ENCODE peak calls at places on chromosomes 6 and 20, in eight cellular contexts. One of them, this sample, is unnamed. For H3K4me1, the result is how much of the 10 kb centered on the place peaks cover.

GRCh38 chr6:89792881-89793280 is 26.7 kb downstream of the MDN1 start:
- DNase-seq in HCT116: peak
- DNase-seq in esophagus squamous epithelium: no peak
- DNase-seq in A549: peak
- DNase-seq in tibial nerve: no peak
- DNase-seq in H1: no peak
- DNase-seq in heart left ventricle: no peak
- DNase-seq in body of pancreas: no peak
- DNase-seq in this sample: peak

GRCh38 chr20:63744574-63745423 is 5.2 kb downstream of the SLC2A4RG start:
- DNase-seq in A549: no peak
- DNase-seq in H1: no peak
- DNase-seq in HCT116: no peak
- DNase-seq in heart left ventricle: peak
- DNase-seq in esophagus squamous epithelium: no peak
- DNase-seq in body of pancreas: no peak
- DNase-seq in tibial nerve: no peak
- DNase-seq in this sample: no peak

GRCh38 chr20:50590348-50590664 is 80.1 kb downstream of the PTPN1 start:
- DNase-seq in heart left ventricle: no peak
- DNase-seq in A549: no peak
- DNase-seq in tibial nerve: no peak
- DNase-seq in HCT116: no peak
- DNase-seq in H1: no peak
- DNase-seq in esophagus squamous epithelium: no peak
- DNase-seq in body of pancreas: no peak
- DNase-seq in this sample: no peak

GRCh38 chr6:45377041-45377554 is 636 bp downstream of the SUPT3H start:
- DNase-seq in tibial nerve: peak
- DNase-seq in HCT116: no peak
- DNase-seq in A549: no peak
- DNase-seq in body of pancreas: peak
- DNase-seq in H1: no peak
- DNase-seq in esophagus squamous epithelium: peak
- DNase-seq in heart left ventricle: no peak
- DNase-seq in this sample: no peak

GRCh38 chr6:113813207-113813606 is 43.9 kb upstream of the MARCKS start:
- DNase-seq in A549: no peak
- DNase-seq in H1: no peak
- DNase-seq in HCT116: no peak
- DNase-seq in tibial nerve: no peak
- DNase-seq in body of pancreas: no peak
- DNase-seq in heart left ventricle: no peak
- DNase-seq in esophagus squamous epithelium: no peak
- DNase-seq in this sample: no peak

GRCh38 chr6:56346958-56347357 is 99.6 kb upstream of the COL21A1 start:
- DNase-seq in H1: no peak
- DNase-seq in body of pancreas: no peak
- DNase-seq in tibial nerve: no peak
- DNase-seq in esophagus squamous epithelium: no peak
- DNase-seq in A549: no peak
- DNase-seq in HCT116: no peak
- DNase-seq in heart left ventricle: no peak
- DNase-seq in this sample: no peak

GRCh38 chr6:16168858-16169257 is 40.0 kb downstream of the MYLIP start:
- DNase-seq in body of pancreas: no peak
- DNase-seq in HCT116: peak
- DNase-seq in H1: no peak
- DNase-seq in tibial nerve: no peak
- DNase-seq in heart left ventricle: no peak
- DNase-seq in esophagus squamous epithelium: no peak
- DNase-seq in A549: no peak
- DNase-seq in this sample: no peak

GRCh38 chr6:20978176-20978614 is 443.9 kb downstream of the CDKAL1 start:
- DNase-seq in A549: no peak
- DNase-seq in esophagus squamous epithelium: no peak
- DNase-seq in body of pancreas: no peak
- DNase-seq in tibial nerve: no peak
- DNase-seq in heart left ventricle: no peak
- DNase-seq in HCT116: no peak
- DNase-seq in H1: no peak
- DNase-seq in this sample: no peak

GRCh38 chr6:75230484-75231325 is 12.9 kb downstream of the COX7A2 start:
- DNase-seq in H1: no peak
- DNase-seq in body of pancreas: peak
- DNase-seq in esophagus squamous epithelium: no peak
- DNase-seq in heart left ventricle: no peak
- DNase-seq in A549: peak
- DNase-seq in tibial nerve: no peak
- DNase-seq in HCT116: peak
- DNase-seq in this sample: no peak

DNA sequence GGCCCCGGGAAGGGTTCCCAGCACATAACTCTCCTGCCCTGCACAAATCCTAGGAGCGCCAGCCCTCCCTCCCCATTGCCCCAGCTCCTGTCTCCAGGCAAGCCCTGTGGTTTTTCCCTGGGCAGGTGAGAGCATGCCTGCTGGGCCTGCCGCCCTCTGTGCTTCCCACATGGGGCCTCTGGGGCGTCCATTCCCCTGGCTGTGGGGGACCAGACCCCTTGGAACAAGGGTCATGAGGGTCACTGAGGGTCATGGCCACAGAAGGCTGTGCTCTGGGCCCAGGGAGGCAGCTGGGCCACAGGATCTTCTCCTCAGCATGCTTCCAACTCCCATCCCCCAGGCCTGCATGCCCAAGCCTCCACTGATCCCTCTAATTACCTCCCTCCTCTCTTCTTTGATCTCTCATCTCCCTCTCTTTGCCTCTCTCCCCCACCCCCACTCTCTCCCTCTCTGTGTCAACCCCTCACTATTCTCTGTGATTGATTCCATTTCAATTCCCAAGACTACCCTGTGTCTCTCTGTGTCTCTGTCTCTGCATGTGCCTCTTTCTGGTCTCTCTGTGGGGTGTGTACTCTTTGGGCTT is 6.1 kb downstream of the MDFI start:
- DNase-seq in body of pancreas: no peak
- DNase-seq in HCT116: no peak
- DNase-seq in tibial nerve: no peak
- DNase-seq in heart left ventricle: no peak
- DNase-seq in A549: no peak
- DNase-seq in esophagus squamous epithelium: no peak
- DNase-seq in H1: peak
- DNase-seq in this sample: no peak
- H3K4me1 ChIP-seq in body of pancreas: under half
- H3K4me1 ChIP-seq in HCT116: under half
- H3K4me1 ChIP-seq in tibial nerve: under half
- H3K4me1 ChIP-seq in heart left ventricle: under half
- H3K4me1 ChIP-seq in A549: under half
- H3K4me1 ChIP-seq in esophagus squamous epithelium: under half
- H3K4me1 ChIP-seq in H1: under half
- H3K4me1 ChIP-seq in this sample: under half

GRCh38 chr6:11185204-11185842 is 47.1 kb downstream of the NEDD9 start:
- DNase-seq in HCT116: no peak
- DNase-seq in A549: no peak
- DNase-seq in tibial nerve: no peak
- DNase-seq in H1: no peak
- DNase-seq in heart left ventricle: no peak
- DNase-seq in body of pancreas: no peak
- DNase-seq in esophagus squamous epithelium: no peak
- DNase-seq in this sample: no peak
- H3K4me3 ChIP-seq in HCT116: no peak
- H3K4me3 ChIP-seq in A549: no peak
- H3K4me3 ChIP-seq in tibial nerve: no peak
- H3K4me3 ChIP-seq in H1: no peak
- H3K4me3 ChIP-seq in heart left ventricle: no peak
- H3K4me3 ChIP-seq in body of pancreas: no peak
- H3K4me3 ChIP-seq in esophagus squamous epithelium: no peak
- H3K4me3 ChIP-seq in this sample: peak

GRCh38 chr6:130320908-130321307 is 44.9 kb upstream of the TMEM200A start:
- DNase-seq in heart left ventricle: no peak
- DNase-seq in body of pancreas: no peak
- DNase-seq in esophagus squamous epithelium: no peak
- DNase-seq in A549: no peak
- DNase-seq in H1: no peak
- DNase-seq in tibial nerve: no peak
- DNase-seq in HCT116: no peak
- DNase-seq in this sample: no peak

GRCh38 chr6:130326496-130326895 is 39.3 kb upstream of the TMEM200A start:
- DNase-seq in heart left ventricle: no peak
- DNase-seq in body of pancreas: no peak
- DNase-seq in tibial nerve: no peak
- DNase-seq in A549: no peak
- DNase-seq in esophagus squamous epithelium: no peak
- DNase-seq in HCT116: no peak
- DNase-seq in H1: no peak
- DNase-seq in this sample: no peak

GRCh38 chr6:130322673-130323268 is 43.0 kb upstream of the TMEM200A start:
- DNase-seq in esophagus squamous epithelium: no peak
- DNase-seq in tibial nerve: no peak
- DNase-seq in HCT116: peak
- DNase-seq in H1: no peak
- DNase-seq in heart left ventricle: no peak
- DNase-seq in A549: no peak
- DNase-seq in body of pancreas: peak
- DNase-seq in this sample: peak

DNA sequence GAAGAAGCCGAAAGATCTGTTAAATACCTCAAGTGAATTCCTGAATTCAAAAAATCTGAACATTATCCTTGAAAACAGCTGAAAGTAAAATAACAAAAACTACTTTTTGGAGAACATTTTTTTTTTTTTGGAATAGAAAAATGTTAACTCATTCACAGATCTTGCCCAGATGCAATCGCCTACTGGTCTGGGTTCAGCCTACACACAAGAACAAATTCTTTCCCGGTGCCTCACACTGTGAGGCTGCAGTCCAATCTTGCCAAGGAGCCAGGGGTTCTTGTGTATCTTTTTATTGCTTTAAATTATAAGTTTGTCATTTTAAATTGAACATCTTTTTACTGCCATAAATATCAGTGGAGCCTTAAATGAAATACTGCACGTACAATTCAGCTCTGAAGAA is 41.2 kb upstream of the TMEM200A start:
- DNase-seq in HCT116: no peak
- DNase-seq in A549: no peak
- DNase-seq in heart left ventricle: no peak
- DNase-seq in esophagus squamous epithelium: no peak
- DNase-seq in tibial nerve: no peak
- DNase-seq in H1: no peak
- DNase-seq in body of pancreas: no peak
- DNase-seq in this sample: no peak
- TF ChIP-seq POLR2A in HCT116: no peak
- TF ChIP-seq POLR2A in A549: no peak
- TF ChIP-seq POLR2A in heart left ventricle: no peak
- TF ChIP-seq POLR2A in esophagus squamous epithelium: no peak
- TF ChIP-seq POLR2A in tibial nerve: no peak
- TF ChIP-seq POLR2A in H1: no peak
- TF ChIP-seq POLR2A in body of pancreas: no peak
- TF ChIP-seq POLR2A in this sample: no peak

DNA sequence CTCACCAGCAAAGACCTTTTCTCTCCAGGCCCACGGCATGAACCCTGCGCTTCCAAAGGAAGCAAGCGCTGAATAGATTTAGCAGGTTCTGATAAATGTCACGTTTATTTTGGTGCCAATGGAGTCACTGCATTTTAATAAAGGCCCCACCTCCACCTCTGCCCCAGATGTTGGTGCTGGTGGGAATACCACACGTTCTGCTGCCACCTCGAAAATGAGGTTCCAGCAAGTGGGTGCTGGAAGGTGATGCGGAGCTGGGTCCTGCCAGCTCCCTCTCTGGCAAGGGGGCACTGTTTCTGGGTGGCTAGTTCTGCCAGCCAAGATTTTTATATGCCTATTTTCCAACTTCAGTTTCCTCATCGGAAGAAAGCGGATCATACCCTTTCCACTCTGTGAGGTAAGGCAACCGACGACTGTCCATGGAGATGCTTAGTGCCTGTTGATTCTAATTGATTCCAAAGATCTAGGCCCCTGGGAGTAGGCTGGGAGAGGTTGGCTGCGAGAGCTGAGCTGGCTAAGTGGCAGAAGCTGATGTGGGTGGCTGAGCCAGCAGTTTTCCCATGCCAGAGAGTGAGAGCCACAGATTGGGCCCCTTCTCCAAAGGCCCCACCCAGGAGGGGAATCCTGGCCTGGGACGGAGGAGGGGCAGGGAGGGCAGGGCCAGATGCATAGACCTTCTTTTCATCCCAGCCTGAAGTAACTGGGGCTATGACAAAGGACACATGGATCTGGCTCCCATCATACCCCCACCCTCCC is 87.8 kb upstream of the MAFB start:
- DNase-seq in esophagus squamous epithelium: no peak
- DNase-seq in HCT116: no peak
- DNase-seq in A549: no peak
- DNase-seq in heart left ventricle: peak
- DNase-seq in H1: no peak
- DNase-seq in body of pancreas: peak
- DNase-seq in tibial nerve: no peak
- DNase-seq in this sample: no peak
- H3K4me1 ChIP-seq in esophagus squamous epithelium: under half
- H3K4me1 ChIP-seq in HCT116: under half
- H3K4me1 ChIP-seq in A549: under half
- H3K4me1 ChIP-seq in heart left ventricle: under half
- H3K4me1 ChIP-seq in H1: under half
- H3K4me1 ChIP-seq in body of pancreas: under half
- H3K4me1 ChIP-seq in tibial nerve: under half
- H3K4me1 ChIP-seq in this sample: under half

DNA sequence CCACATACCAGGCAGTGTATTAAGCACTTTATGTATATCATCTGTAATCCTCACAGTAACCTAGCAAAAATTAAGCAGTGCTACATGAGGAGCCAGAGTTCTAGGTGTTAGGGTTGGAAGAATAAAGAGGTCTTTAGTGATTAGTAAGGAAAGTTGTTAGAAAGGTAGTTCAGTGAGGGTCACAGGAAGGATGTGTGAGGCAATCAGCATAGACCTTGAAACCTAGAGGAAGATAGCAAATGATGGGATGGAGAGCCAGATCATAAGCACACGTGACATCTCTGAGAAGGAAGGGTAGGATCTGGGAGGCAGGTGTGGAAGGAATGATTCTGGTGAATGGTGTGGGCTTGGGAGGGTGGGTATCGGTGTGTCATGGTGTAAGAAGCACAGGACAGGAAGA is 2.2 kb downstream of the KAT14 start:
- DNase-seq in HCT116: no peak
- DNase-seq in tibial nerve: no peak
- DNase-seq in body of pancreas: no peak
- DNase-seq in heart left ventricle: no peak
- DNase-seq in H1: no peak
- DNase-seq in A549: no peak
- DNase-seq in esophagus squamous epithelium: no peak
- DNase-seq in this sample: no peak
- H3K4me3 ChIP-seq in HCT116: no peak
- H3K4me3 ChIP-seq in tibial nerve: no peak
- H3K4me3 ChIP-seq in body of pancreas: no peak
- H3K4me3 ChIP-seq in heart left ventricle: no peak
- H3K4me3 ChIP-seq in H1: no peak
- H3K4me3 ChIP-seq in A549: no peak
- H3K4me3 ChIP-seq in esophagus squamous epithelium: no peak
- H3K4me3 ChIP-seq in this sample: no peak

GRCh38 chr20:45791668-45792512 is at the start of the genes DNTTIP1 and WFDC3:
- DNase-seq in tibial nerve: peak
- DNase-seq in body of pancreas: peak
- DNase-seq in heart left ventricle: peak
- DNase-seq in esophagus squamous epithelium: peak
- DNase-seq in H1: peak
- DNase-seq in A549: peak
- DNase-seq in HCT116: peak
- DNase-seq in this sample: peak
- TF ChIP-seq POLR2A in tibial nerve: no peak
- TF ChIP-seq POLR2A in body of pancreas: peak
- TF ChIP-seq POLR2A in heart left ventricle: no peak
- TF ChIP-seq POLR2A in esophagus squamous epithelium: peak
- TF ChIP-seq POLR2A in H1: peak
- TF ChIP-seq POLR2A in A549: peak
- TF ChIP-seq POLR2A in HCT116: peak
- TF ChIP-seq POLR2A in this sample: no peak